ENCODE peak calls at places on chromosome X, in five cellular contexts. R, I, C, J and E are unnamed samples.

GRCh38 chrX:39787999-39788398 is 309.8 kb downstream of the BCOR start:
- DNase-seq in R (no peak), I (no peak), C (no peak), J (no peak), E (no peak)

GRCh38 chrX:143664302-143664701 is 28.4 kb upstream of the SLITRK4 start:
- DNase-seq in R (no peak), I (peak), C (no peak), J (no peak), E (no peak)

GRCh38 chrX:96721398-96721797 is 36.8 kb downstream of the DIAPH2 start:
- DNase-seq in R (no peak), I (no peak), C (no peak), J (peak), E (no peak)

GRCh38 chrX:42920752-42921151 is 142.8 kb upstream of the PPP1R2C start:
- DNase-seq in R (no peak), I (no peak), C (no peak), J (no peak), E (no peak)

GRCh38 chrX:52271212-52271611 is 86.5 kb downstream of the MAGED4 start:
- DNase-seq in R (no peak), I (peak), C (no peak), J (no peak), E (peak)

GRCh38 chrX:84165716-84166115 is 22.3 kb downstream of the RPS6KA6 start:
- DNase-seq in R (no peak), I (no peak), C (no peak), J (no peak), E (no peak)

GRCh38 chrX:109614951-109615350 is 10.0 kb downstream of the KCNE5 start:
- DNase-seq in R (no peak), I (no peak), C (no peak), J (no peak), E (no peak)

GRCh38 chrX:101136235-101136634 is 38.2 kb downstream of the CENPI start:
- DNase-seq in R (no peak), I (no peak), C (no peak), J (no peak), E (no peak)

GRCh38 chrX:39331062-39331704 is 529.9 kb downstream of the MID1IP1 start:
- DNase-seq in R (no peak), I (peak), C (no peak), J (no peak), E (peak)

GRCh38 chrX:48918644-48919340 is at the start of gene PIM2:
- DNase-seq in R (peak), I (peak), C (peak), J (peak), E (peak)

GRCh38 chrX:120568047-120568446 is 7.3 kb upstream of the CUL4B start:
- DNase-seq in R (no peak), I (no peak), C (no peak), J (no peak), E (no peak)

GRCh38 chrX:48156014-48156413 is 25.6 kb downstream of the SPACA5B start:
- DNase-seq in R (no peak), I (no peak), C (no peak), J (no peak), E (no peak)

GRCh38 chrX:52821079-52821760 is 10.1 kb downstream of the XAGE5 start:
- DNase-seq in R (no peak), I (no peak), C (no peak), J (no peak), E (no peak)

GRCh38 chrX:150547511-150548115 is 20.8 kb upstream of the MTM1 start:
- DNase-seq in R (peak), I (peak), C (no peak), J (peak), E (peak)

GRCh38 chrX:134865730-134866129 is 125.1 kb upstream of the SMIM10 start:
- DNase-seq in R (no peak), I (no peak), C (no peak), J (no peak), E (peak)

GRCh38 chrX:124216396-124217124 is 115.9 kb upstream of the TEX13D start:
- DNase-seq in R (no peak), I (no peak), C (no peak), J (no peak), E (no peak)

GRCh38 chrX:110410598-110410997 is 52.0 kb downstream of the RTL9 start:
- DNase-seq in R (no peak), I (no peak), C (no peak), J (no peak), E (no peak)

GRCh38 chrX:130402211-130402684 is 461 bp downstream of the RBMX2 start:
- DNase-seq in R (no peak), I (no peak), C (no peak), J (no peak), E (no peak)

GRCh38 chrX:12794654-12795053 is 3.4 kb downstream of the PRPS2 start:
- DNase-seq in R (no peak), I (no peak), C (no peak), J (no peak), E (no peak)

GRCh38 chrX:136395271-136395670 is 92.5 kb upstream of the BRS3 start:
- DNase-seq in R (no peak), I (no peak), C (no peak), J (no peak), E (no peak)

GRCh38 chrX:13821740-13822139 is 4.8 kb upstream of the GPM6B start:
- DNase-seq in R (no peak), I (no peak), C (no peak), J (no peak), E (no peak)

GRCh38 chrX:115311666-115312065 is 22.2 kb downstream of the LUZP4 start:
- DNase-seq in R (no peak), I (no peak), C (no peak), J (no peak), E (no peak)